ENCODE peak calls at places on chromosomes 6 and 20, in ten cellular contexts. X is T-cell; C is adipocyte; H is effector memory CD8-positive, alpha-beta T cell; N is central memory CD4-positive, alpha-beta T cell; Z is lung; I is cardiac muscle cell; T is stimulated activated CD8-positive, alpha-beta memory T cell treated with anti-CD3 and anti-CD28 coated beads, Interleukin-4, amount 100 ng/mL, for 48 hours; O is stimulated activated naive CD8-positive, alpha-beta T cell treated with anti-CD3 and anti-CD28 coated beads, Interleukin-15, amount 100 ng/mL, for 72 hours; A is CD8-positive, alpha-beta T cell. Y is an unnamed sample.

GRCh38 chr6:99745651-99746050 is 139.0 kb downstream of the PRDM13 start:
- DNase-seq in X (no peak), C (peak), H (no peak), N (no peak), Z (no peak), I (peak), T (no peak), O (no peak), A (no peak), Y (peak)

GRCh38 chr6:136604928-136605485 is 54.8 kb upstream of the MAP7 start:
- DNase-seq in X (no peak), C (no peak), H (no peak), N (no peak), Z (no peak), I (no peak), T (no peak), O (no peak), A (no peak), Y (no peak)

GRCh38 chr6:41824571-41825569 is 37.4 kb downstream of the TOMM6 start:
- DNase-seq in X (no peak), C (no peak), H (no peak), N (no peak), Z (no peak), I (peak), T (no peak), O (no peak), A (no peak), Y (no peak)

GRCh38 chr6:31559958-31560696 is 12.0 kb upstream of the LTA start:
- DNase-seq in X (no peak), C (peak), H (no peak), N (no peak), Z (peak), I (peak), T (peak), O (peak), A (peak), Y (peak)

GRCh38 chr20:53602661-53603060 is 9.0 kb upstream of the ZNF217 start:
- DNase-seq in X (no peak), C (no peak), H (no peak), N (no peak), Z (no peak), I (no peak), T (no peak), O (no peak), A (no peak), Y (no peak)

GRCh38 chr6:131787955-131788712 is 19.7 kb upstream of the ENPP1 start:
- DNase-seq in X (no peak), C (peak), H (no peak), N (no peak), Z (no peak), I (no peak), T (no peak), O (no peak), A (no peak), Y (peak)

GRCh38 chr6:112906737-112907136 is 559.6 kb downstream of the RFPL4B start:
- DNase-seq in X (no peak), C (peak), H (no peak), N (no peak), Z (no peak), I (peak), T (no peak), O (no peak), A (no peak), Y (peak)

GRCh38 chr6:168133186-168133585 is 54.2 kb upstream of the FRMD1 start:
- DNase-seq in X (no peak), C (peak), H (no peak), N (no peak), Z (no peak), I (peak), T (no peak), O (no peak), A (peak), Y (peak)

GRCh38 chr6:41452763-41453162 is 93.4 kb upstream of the FOXP4 start:
- DNase-seq in X (no peak), C (no peak), H (no peak), N (no peak), Z (no peak), I (no peak), T (no peak), O (no peak), A (no peak), Y (no peak)

GRCh38 chr6:170532867-170533488 is 20.1 kb downstream of the PSMB1 start:
- DNase-seq in X (no peak), C (no peak), H (no peak), N (no peak), Z (no peak), I (no peak), T (no peak), O (no peak), A (no peak), Y (no peak)

GRCh38 chr6:29653452-29654038 is 3.3 kb upstream of the MOG start:
- DNase-seq in X (peak), C (peak), H (peak), N (peak), Z (peak), I (peak), T (peak), O (peak), A (no peak), Y (peak)

GRCh38 chr20:59015812-59016711 is 3.2 kb upstream of the TUBB1 start:
- DNase-seq in X (no peak), C (no peak), H (no peak), N (no peak), Z (peak), I (no peak), T (peak), O (no peak), A (peak), Y (no peak)

GRCh38 chr20:13995086-13995665 is at the start of gene MACROD2:
- DNase-seq in X (no peak), C (peak), H (no peak), N (no peak), Z (peak), I (peak), T (peak), O (peak), A (no peak), Y (peak)

GRCh38 chr20:60108397-60108796 is 150.2 kb downstream of the CDH26 start:
- DNase-seq in X (no peak), C (peak), H (no peak), N (no peak), Z (no peak), I (no peak), T (no peak), O (no peak), A (no peak), Y (no peak)

GRCh38 chr20:61031101-61031830 is 220.8 kb upstream of the CDH4 start:
- DNase-seq in X (no peak), C (no peak), H (no peak), N (no peak), Z (no peak), I (no peak), T (no peak), O (no peak), A (no peak), Y (no peak)

GRCh38 chr6:150681992-150682391 is 82.3 kb downstream of the PLEKHG1 start:
- DNase-seq in X (no peak), C (no peak), H (no peak), N (no peak), Z (no peak), I (no peak), T (no peak), O (no peak), A (no peak), Y (no peak)

GRCh38 chr20:58243653-58244410 is 15.4 kb upstream of the ANKRD60 start:
- DNase-seq in X (no peak), C (peak), H (no peak), N (no peak), Z (no peak), I (no peak), T (no peak), O (no peak), A (no peak), Y (no peak)

GRCh38 chr6:32553037-32553742 is 23.1 kb upstream of the HLA-DRB5 start:
- DNase-seq in X (no peak), C (no peak), H (no peak), N (no peak), Z (no peak), I (no peak), T (no peak), O (no peak), A (no peak), Y (no peak)

GRCh38 chr6:31829633-31830492 is 2.3 kb downstream of the HSPA1B start:
- DNase-seq in X (no peak), C (peak), H (no peak), N (peak), Z (no peak), I (peak), T (no peak), O (peak), A (no peak), Y (no peak)

GRCh38 chr20:57417051-57417689 is 26.0 kb downstream of the RBM38 start:
- DNase-seq in X (no peak), C (no peak), H (no peak), N (no peak), Z (no peak), I (peak), T (no peak), O (no peak), A (no peak), Y (no peak)

GRCh38 chr20:36862857-36863668 is 12.9 kb upstream of the TLDC2 start:
- DNase-seq in X (no peak), C (peak), H (peak), N (no peak), Z (no peak), I (no peak), T (no peak), O (peak), A (peak), Y (no peak)

GRCh38 chr20:50735813-50736212 is 4.4 kb downstream of the PARD6B start:
- DNase-seq in X (no peak), C (no peak), H (no peak), N (no peak), Z (no peak), I (no peak), T (no peak), O (no peak), A (no peak), Y (no peak)

GRCh38 chr20:50034567-50035170 is 51.9 kb downstream of the SNAI1 start:
- DNase-seq in X (no peak), C (peak), H (no peak), N (no peak), Z (no peak), I (peak), T (no peak), O (no peak), A (no peak), Y (peak)

GRCh38 chr6:119349041-119349340 is 570 bp downstream of the MAN1A1 start:
- DNase-seq in X (no peak), C (peak), H (no peak), N (no peak), Z (no peak), I (no peak), T (no peak), O (no peak), A (no peak), Y (peak)

GRCh38 chr6:106799008-106799952 is 169.9 kb downstream of the QRSL1 start:
- DNase-seq in X (no peak), C (peak), H (no peak), N (no peak), Z (no peak), I (peak), T (peak), O (no peak), A (no peak), Y (peak)

GRCh38 chr20:11849976-11850670 is 67.6 kb upstream of the BTBD3 start:
- DNase-seq in X (no peak), C (no peak), H (no peak), N (no peak), Z (no peak), I (peak), T (no peak), O (no peak), A (no peak), Y (peak)

GRCh38 chr20:38305541-38305940 is 1.6 kb downstream of the BPI start:
- DNase-seq in X (no peak), C (no peak), H (no peak), N (no peak), Z (no peak), I (no peak), T (no peak), O (no peak), A (no peak), Y (no peak)

GRCh38 chr20:881051-881820 is 34.9 kb downstream of the ANGPT4 start:
- DNase-seq in X (no peak), C (peak), H (no peak), N (no peak), Z (no peak), I (peak), T (peak), O (peak), A (no peak), Y (peak)

GRCh38 chr20:20489054-20489453 is 121.2 kb downstream of the INSM1 start:
- DNase-seq in X (no peak), C (no peak), H (no peak), N (no peak), Z (no peak), I (no peak), T (no peak), O (no peak), A (no peak), Y (no peak)

GRCh38 chr20:62236674-62236996 is 1.7 kb upstream of the OSBPL2 start:
- DNase-seq in X (no peak), C (no peak), H (no peak), N (no peak), Z (no peak), I (no peak), T (no peak), O (no peak), A (no peak), Y (no peak)

GRCh38 chr6:87820343-87820984 is 118.4 kb upstream of the AKIRIN2 start:
- DNase-seq in X (no peak), C (no peak), H (no peak), N (no peak), Z (no peak), I (peak), T (no peak), O (no peak), A (no peak), Y (no peak)